ENCODE peak calls at places on chromosome 15, in four cellular contexts. A is SJSA1, Y is stomach, N is GM18507. B is an unnamed sample.

GRCh38 chr15:71386448-71387236 is 271.4 kb downstream of the THSD4 start:
- DNase-seq in A (no peak), Y (no peak), N (no peak), B (no peak)

GRCh38 chr15:55407631-55407948 is 569 bp downstream of the CCPG1 start:
- DNase-seq in A (no peak), Y (no peak), N (no peak), B (no peak)

GRCh38 chr15:89179966-89180875 is 41.2 kb downstream of the RLBP1 start:
- DNase-seq in A (no peak), Y (no peak), N (no peak), B (no peak)

GRCh38 chr15:55389276-55389631 is 18.9 kb downstream of the CCPG1 start:
- DNase-seq in A (peak; percentile 6), Y (no peak), N (no peak), B (no peak)

GRCh38 chr15:40149339-40149738 is 11.5 kb upstream of the BUB1B start:
- DNase-seq in A (no peak), Y (no peak), N (no peak), B (no peak)

GRCh38 chr15:60379466-60380274 is 18.1 kb downstream of the ANXA2 start:
- DNase-seq in A (peak; percentile 95), Y (no peak), N (no peak), B (no peak)

GRCh38 chr15:71588746-71589145 is 221.6 kb upstream of the NR2E3 start:
- DNase-seq in A (peak; percentile 78), Y (no peak), N (no peak), B (peak; percentile 30)

GRCh38 chr15:74384566-74385441 is 17.4 kb upstream of the CYP11A1 start:
- DNase-seq in A (no peak), Y (peak; percentile 46), N (peak; percentile 64), B (no peak)

GRCh38 chr15:42100021-42100800 is 5.8 kb upstream of the PLA2G4D start:
- DNase-seq in A (peak; percentile 43), Y (peak; percentile 42), N (no peak), B (no peak)

GRCh38 chr15:68658641-68659358 is 80.0 kb downstream of the CORO2B start:
- DNase-seq in A (no peak), Y (no peak), N (no peak), B (no peak)

GRCh38 chr15:74893627-74894026 is 3.8 kb downstream of the MPI start:
- DNase-seq in A (no peak), Y (no peak), N (no peak), B (no peak)

GRCh38 chr15:62444104-62445027 is 279.3 kb upstream of the C2CD4B start:
- DNase-seq in A (peak; percentile 89), Y (no peak), N (no peak), B (no peak)

B was measured in brain pericyte.